ENCODE peak calls at places on chromosomes 12 and 14, in four cellular contexts. Z is C1 segment of cervical spinal cord; E is stimulated activated CD4-positive, alpha-beta T cell treated with anti-CD3 and anti-CD28 coated beads, Interleukin-12 subunit alpha, Interleukin-12 subunit beta, amount 100 ng/mL, for 24 hours; B is T47D. G is an unnamed sample.

GRCh38 chr12:89421093-89421835 is 69.0 kb upstream of the DUSP6 start:
- DNase-seq in Z (no peak), E (no peak), B (no peak), G (no peak)

GRCh38 chr12:49068879-49069506 is 786 bp downstream of the RHEBL1 start:
- DNase-seq in Z (no peak), E (no peak), B (no peak), G (no peak)

GRCh38 chr12:79782197-79782890 is 91.6 kb upstream of the PAWR start:
- DNase-seq in Z (no peak), E (no peak), B (no peak), G (no peak)

GRCh38 chr12:52356762-52357580 is 10.3 kb downstream of the KRT85 start:
- DNase-seq in Z (no peak), E (no peak), B (no peak), G (no peak)

GRCh38 chr12:14937689-14938088 is 648 bp downstream of the ERP27 start:
- DNase-seq in Z (no peak), E (no peak), B (no peak), G (peak)

GRCh38 chr12:67811437-67812361 is 163.2 kb downstream of the DYRK2 start:
- DNase-seq in Z (no peak), E (no peak), B (no peak), G (no peak)

GRCh38 chr14:104224516-104225281 is 86.3 kb downstream of the KIF26A start:
- DNase-seq in Z (no peak), E (peak), B (no peak), G (peak)

GRCh38 chr14:103259184-103259583 is 74.9 kb upstream of the EIF5 start:
- DNase-seq in Z (no peak), E (no peak), B (no peak), G (no peak)

GRCh38 chr14:99792551-99793212 is 531 bp upstream of the EML1 start:
- DNase-seq in Z (no peak), E (no peak), B (no peak), G (no peak)

G was measured in 8988T.